ENCODE peak calls at places on chromosome 16, in ten cellular contexts. S is PC-3; A is activated effector memory CD4-positive, alpha-beta T cell treated with anti-CD3 and anti-CD28 coated beads, Interleukin-2, amount 50 U/mL, for 16 hours; O is tibial nerve; D is activated T-helper 1 cell treated with anti-CD3 and anti-CD28 coated beads, Interleukin-2, amount 50 U/mL, for 16 hours; Y is osteocyte; U is stimulated activated naive CD4-positive, alpha-beta T cell; E is activated naive CD8-positive, alpha-beta T cell treated with anti-CD3 and anti-CD28 coated beads, Interleukin-2, amount 50 U/mL, for 16 hours; C is stimulated activated CD4-positive, alpha-beta T cell treated with anti-CD3 and anti-CD28 coated beads, Interleukin-2, amount 100 ng/mL, for 48 hours; V is stimulated activated CD8-positive, alpha-beta memory T cell treated with anti-CD3 and anti-CD28 coated beads, Interleukin-12 subunit alpha, Interleukin-12 subunit beta, amount 100 ng/mL, for 4 hours. W is an unnamed sample.

GRCh38 chr16:65521685-65522338 is 399.9 kb upstream of the CDH11 start:
- DNase-seq in S (no peak), A (no peak), O (no peak), D (no peak), Y (no peak), U (no peak), E (no peak), C (no peak), V (no peak), W (no peak)

GRCh38 chr16:27838536-27839175 is 224.9 kb downstream of the GSG1L start:
- DNase-seq in S (no peak), A (peak; percentile 51), O (no peak), D (no peak), Y (no peak), U (no peak), E (no peak), C (no peak), V (no peak), W (peak; percentile 43)

GRCh38 chr16:11100239-11100750 is 155.7 kb downstream of the SOCS1 start:
- DNase-seq in S (peak; percentile 32), A (peak; percentile 75), O (peak; percentile 67), D (no peak), Y (no peak), U (no peak), E (no peak), C (peak; percentile 66), V (no peak), W (peak; percentile 94)

GRCh38 chr16:67542464-67542863 is 13.8 kb downstream of the RIPOR1 start:
- DNase-seq in S (peak; percentile 30), A (peak; percentile 87), O (no peak), D (peak; percentile 40), Y (peak; percentile 56), U (peak; percentile 49), E (no peak), C (peak; percentile 45), V (peak; percentile 36), W (peak; percentile 63)

GRCh38 chr16:78133919-78134318 is 34.5 kb downstream of the WWOX start:
- DNase-seq in S (peak; percentile 59), A (no peak), O (no peak), D (no peak), Y (no peak), U (no peak), E (no peak), C (no peak), V (no peak), W (no peak)

GRCh38 chr16:63461248-63461841 is 1425.1 kb upstream of the CDH8 start:
- DNase-seq in S (peak; percentile 59), A (no peak), O (peak; percentile 8), D (no peak), Y (no peak), U (no peak), E (no peak), C (no peak), V (no peak), W (no peak)

GRCh38 chr16:10558305-10558704 is 22.1 kb downstream of the EMP2 start:
- DNase-seq in S (no peak), A (no peak), O (no peak), D (no peak), Y (no peak), U (no peak), E (no peak), C (no peak), V (no peak), W (no peak)

GRCh38 chr16:56513972-56514371 is 5.9 kb downstream of the BBS2 start:
- DNase-seq in S (peak; percentile 64), A (peak; percentile 77), O (peak; percentile 54), D (peak; percentile 9), Y (no peak), U (peak; percentile 13), E (no peak), C (peak; percentile 2), V (peak; percentile 8), W (peak; percentile 35)

GRCh38 chr16:57871457-57871856 is 69.2 kb upstream of the KIFC3 start:
- DNase-seq in S (peak; percentile 77), A (no peak), O (no peak), D (no peak), Y (no peak), U (no peak), E (no peak), C (no peak), V (no peak), W (no peak)

GRCh38 chr16:68760671-68761275 is 23.7 kb downstream of the CDH1 start:
- DNase-seq in S (peak; percentile 71), A (peak; percentile 80), O (no peak), D (peak; percentile 19), Y (no peak), U (no peak), E (no peak), C (peak; percentile 55), V (no peak), W (peak; percentile 83)

GRCh38 chr16:25692307-25692706 is 548 bp downstream of the HS3ST4 start:
- DNase-seq in S (no peak), A (no peak), O (no peak), D (no peak), Y (no peak), U (no peak), E (no peak), C (no peak), V (no peak), W (no peak)

GRCh38 chr16:81403601-81404391 is 40.8 kb upstream of the CMIP start:
- DNase-seq in S (peak; percentile 89), A (peak; percentile 92), O (peak; percentile 88), D (peak; percentile 57), Y (peak; percentile 93), U (peak; percentile 72), E (peak; percentile 58), C (peak; percentile 86), V (peak; percentile 56), W (peak; percentile 86)

GRCh38 chr16:75305364-75306101 is 54.1 kb upstream of the BCAR1 start:
- DNase-seq in S (peak; percentile 98), A (peak; percentile 74), O (peak; percentile 54), D (peak; percentile 0), Y (peak; percentile 85), U (no peak), E (peak; percentile 20), C (peak; percentile 28), V (peak; percentile 16), W (peak; percentile 98)

GRCh38 chr16:89510526-89510925 is 2.3 kb downstream of the SPG7 start:
- DNase-seq in S (no peak), A (no peak), O (no peak), D (no peak), Y (no peak), U (no peak), E (no peak), C (no peak), V (no peak), W (no peak)

GRCh38 chr16:64144612-64145011 is 977.3 kb downstream of the CDH11 start:
- DNase-seq in S (no peak), A (no peak), O (no peak), D (no peak), Y (no peak), U (no peak), E (no peak), C (no peak), V (no peak), W (no peak)

GRCh38 chr16:88383401-88384221 is 852 bp downstream of the ZNF469 start:
- DNase-seq in S (peak; percentile 42), A (no peak), O (no peak), D (no peak), Y (no peak), U (no peak), E (no peak), C (no peak), V (no peak), W (peak; percentile 58)

GRCh38 chr16:54890381-54890780 is 40.3 kb upstream of the IRX5 start:
- DNase-seq in S (no peak), A (no peak), O (no peak), D (no peak), Y (no peak), U (no peak), E (no peak), C (no peak), V (no peak), W (no peak)

GRCh38 chr16:15726715-15727114 is 76.7 kb downstream of the NDE1 start:
- DNase-seq in S (no peak), A (no peak), O (no peak), D (no peak), Y (no peak), U (no peak), E (no peak), C (no peak), V (no peak), W (no peak)

GRCh38 chr16:19393226-19394074 is 24.2 kb upstream of the TMC5 start:
- DNase-seq in S (peak; percentile 85), A (no peak), O (no peak), D (no peak), Y (no peak), U (no peak), E (no peak), C (no peak), V (no peak), W (peak; percentile 66)

GRCh38 chr16:80552277-80552676 is 11.5 kb downstream of the DYNLRB2 start:
- DNase-seq in S (no peak), A (no peak), O (no peak), D (no peak), Y (no peak), U (no peak), E (no peak), C (no peak), V (no peak), W (no peak)

GRCh38 chr16:48623304-48624016 is 13.5 kb upstream of the N4BP1 start:
- DNase-seq in S (peak; percentile 84), A (peak; percentile 93), O (peak; percentile 70), D (peak; percentile 72), Y (peak; percentile 94), U (peak; percentile 73), E (peak; percentile 55), C (peak; percentile 82), V (peak; percentile 71), W (peak; percentile 86)

GRCh38 chr16:5490499-5490898 is 392.9 kb upstream of the EEF2KMT start:
- DNase-seq in S (peak; percentile 3), A (no peak), O (peak; percentile 5), D (no peak), Y (no peak), U (no peak), E (no peak), C (peak; percentile 17), V (no peak), W (no peak)

GRCh38 chr16:78515421-78515820 is 416.0 kb downstream of the WWOX start:
- DNase-seq in S (no peak), A (no peak), O (no peak), D (no peak), Y (no peak), U (no peak), E (no peak), C (no peak), V (no peak), W (no peak)

GRCh38 chr16:19555938-19556778 is 655 bp downstream of the VPS35L start:
- DNase-seq in S (peak; percentile 6), A (peak; percentile 66), O (no peak), D (no peak), Y (no peak), U (peak; percentile 24), E (no peak), C (peak; percentile 16), V (no peak), W (peak; percentile 88)

GRCh38 chr16:49588061-49588460 is 214.5 kb downstream of the C16orf78 start:
- DNase-seq in S (no peak), A (no peak), O (no peak), D (no peak), Y (peak; percentile 57), U (no peak), E (no peak), C (no peak), V (no peak), W (no peak)